ENCODE peak calls at places on chromosome 7, in ten cellular contexts. D is T-helper 9 cell; Z is lung microvascular endothelial cell; X is C1 segment of cervical spinal cord; A is non-pigmented ciliary epithelial cell; N is epithelial cell of esophagus; H is colonic mucosa; O is activated CD4-positive, alpha-beta T cell treated with anti-CD3 and anti-CD28 coated beads, Interleukin-2, amount 50 U/mL, for 24 hours; S is M059J; J is uterus. Q is an unnamed sample.

GRCh38 chr7:94525917-94526316 is 16.3 kb downstream of the CASD1 start:
- DNase-seq in D (no peak), Z (no peak), X (no peak), A (no peak), N (no peak), H (no peak), O (no peak), S (peak; percentile 2), J (no peak), Q (no peak)

GRCh38 chr7:101172854-101173751 is 7.0 kb downstream of the NAT16 start:
- DNase-seq in D (no peak), Z (peak; percentile 55), X (no peak), A (no peak), N (peak; percentile 74), H (peak; percentile 47), O (no peak), S (peak; percentile 91), J (peak; percentile 58), Q (peak; percentile 52)

GRCh38 chr7:135321556-135321955 is 87.9 kb downstream of the STRA8 start:
- DNase-seq in D (no peak), Z (peak; percentile 29), X (no peak), A (no peak), N (peak; percentile 67), H (no peak), O (no peak), S (peak; percentile 48), J (peak; percentile 28), Q (no peak)

GRCh38 chr7:141701489-141702046 is 398 bp downstream of the DENND11 start:
- DNase-seq in D (peak; percentile 69), Z (peak; percentile 57), X (peak; percentile 29), A (no peak), N (peak; percentile 23), H (peak; percentile 53), O (peak; percentile 42), S (peak; percentile 59), J (peak; percentile 27), Q (peak; percentile 64)

GRCh38 chr7:13826752-13827151 is 162.7 kb downstream of the ETV1 start:
- DNase-seq in D (no peak), Z (no peak), X (no peak), A (no peak), N (no peak), H (no peak), O (no peak), S (no peak), J (no peak), Q (no peak)

GRCh38 chr7:30159698-30160143 is 24.9 kb downstream of the MTURN start:
- DNase-seq in D (no peak), Z (peak; percentile 32), X (peak; percentile 7), A (no peak), N (peak; percentile 46), H (peak; percentile 68), O (no peak), S (peak; percentile 50), J (no peak), Q (no peak)

GRCh38 chr7:7662527-7662926 is 22.0 kb downstream of the UMAD1 start:
- DNase-seq in D (no peak), Z (peak; percentile 34), X (no peak), A (no peak), N (peak; percentile 21), H (no peak), O (no peak), S (no peak), J (no peak), Q (no peak)

GRCh38 chr7:87047-87446 is 105.3 kb upstream of the FAM20C start:
- DNase-seq in D (no peak), Z (no peak), X (no peak), A (no peak), N (no peak), H (no peak), O (no peak), S (no peak), J (no peak), Q (no peak)

GRCh38 chr7:108016841-108017775 is 14.1 kb upstream of the LAMB1 start:
- DNase-seq in D (no peak), Z (peak; percentile 71), X (no peak), A (no peak), N (peak; percentile 89), H (no peak), O (no peak), S (peak; percentile 73), J (no peak), Q (no peak)

GRCh38 chr7:102395620-102395957 is 574 bp upstream of the PRKRIP1 start:
- DNase-seq in D (no peak), Z (peak; percentile 19), X (no peak), A (no peak), N (peak; percentile 45), H (no peak), O (no peak), S (no peak), J (no peak), Q (no peak)

GRCh38 chr7:31642681-31643115 is 44.3 kb upstream of the PPP1R17 start:
- DNase-seq in D (no peak), Z (no peak), X (peak; percentile 7), A (no peak), N (no peak), H (no peak), O (no peak), S (no peak), J (no peak), Q (no peak)

GRCh38 chr7:7709263-7709662 is 9.1 kb downstream of the RPA3 start:
- DNase-seq in D (no peak), Z (no peak), X (no peak), A (no peak), N (no peak), H (no peak), O (no peak), S (no peak), J (no peak), Q (no peak)

GRCh38 chr7:130288829-130289228 is 4.1 kb upstream of the CPA4 start:
- DNase-seq in D (no peak), Z (no peak), X (no peak), A (no peak), N (peak; percentile 30), H (no peak), O (no peak), S (peak; percentile 65), J (no peak), Q (no peak)

GRCh38 chr7:140176271-140176701 is 497 bp downstream of the KDM7A start:
- DNase-seq in D (no peak), Z (peak; percentile 43), X (no peak), A (no peak), N (no peak), H (no peak), O (no peak), S (no peak), J (peak; percentile 36), Q (peak; percentile 67)

GRCh38 chr7:45689011-45689796 is 115.0 kb downstream of the ADCY1 start:
- DNase-seq in D (no peak), Z (peak; percentile 46), X (no peak), A (peak; percentile 56), N (peak; percentile 70), H (peak; percentile 12), O (no peak), S (peak; percentile 88), J (no peak), Q (peak; percentile 12)

GRCh38 chr7:92873776-92874175 is 37.4 kb upstream of the CDK6 start:
- DNase-seq in D (no peak), Z (no peak), X (no peak), A (no peak), N (no peak), H (no peak), O (no peak), S (peak; percentile 25), J (no peak), Q (no peak)

GRCh38 chr7:112202819-112203218 is 3.4 kb downstream of the DOCK4 start:
- DNase-seq in D (peak; percentile 16), Z (peak; percentile 46), X (no peak), A (no peak), N (peak; percentile 49), H (peak; percentile 23), O (no peak), S (no peak), J (no peak), Q (peak; percentile 49)

GRCh38 chr7:155213955-155214327 is 83.7 kb upstream of the INSIG1 start:
- DNase-seq in D (no peak), Z (no peak), X (no peak), A (no peak), N (no peak), H (no peak), O (no peak), S (no peak), J (no peak), Q (no peak)

GRCh38 chr7:151660141-151660540 is 140.4 kb upstream of the RHEB start:
- DNase-seq in D (no peak), Z (no peak), X (no peak), A (no peak), N (no peak), H (no peak), O (no peak), S (no peak), J (no peak), Q (no peak)

GRCh38 chr7:95540366-95540765 is 54.6 kb downstream of the ASB4 start:
- DNase-seq in D (no peak), Z (no peak), X (no peak), A (no peak), N (no peak), H (no peak), O (no peak), S (no peak), J (no peak), Q (no peak)

GRCh38 chr7:120163449-120163848 is 109.5 kb upstream of the KCND2 start:
- DNase-seq in D (no peak), Z (no peak), X (no peak), A (no peak), N (no peak), H (no peak), O (no peak), S (no peak), J (no peak), Q (no peak)

GRCh38 chr7:43572516-43573049 is 10.3 kb upstream of the STK17A start:
- DNase-seq in D (no peak), Z (peak; percentile 81), X (peak; percentile 15), A (peak; percentile 100), N (peak; percentile 99), H (no peak), O (peak; percentile 29), S (peak; percentile 100), J (no peak), Q (peak; percentile 23)

GRCh38 chr7:127819975-127820778 is 168.2 kb downstream of the SND1 start:
- DNase-seq in D (no peak), Z (no peak), X (no peak), A (peak; percentile 47), N (peak; percentile 48), H (no peak), O (peak; percentile 7), S (peak; percentile 85), J (no peak), Q (no peak)

GRCh38 chr7:27151945-27152815 is at the start of gene HOXA3:
- DNase-seq in D (no peak), Z (peak; percentile 90), X (no peak), A (no peak), N (no peak), H (peak; percentile 93), O (no peak), S (peak; percentile 69), J (peak; percentile 72), Q (peak; percentile 33)

GRCh38 chr7:55477781-55478374 is 94.4 kb downstream of the VOPP1 start:
- DNase-seq in D (no peak), Z (no peak), X (no peak), A (peak; percentile 78), N (no peak), H (peak; percentile 3), O (no peak), S (peak; percentile 97), J (no peak), Q (no peak)

GRCh38 chr7:132276986-132277716 is 299.1 kb downstream of the PLXNA4 start:
- DNase-seq in D (no peak), Z (no peak), X (no peak), A (no peak), N (peak; percentile 29), H (no peak), O (no peak), S (peak; percentile 83), J (no peak), Q (no peak)

GRCh38 chr7:51261950-51262795 is 54.4 kb downstream of the COBL start:
- DNase-seq in D (no peak), Z (no peak), X (no peak), A (no peak), N (no peak), H (peak; percentile 53), O (no peak), S (no peak), J (no peak), Q (no peak)

GRCh38 chr7:134293029-134293740 is 23.5 kb downstream of the SLC35B4 start:
- DNase-seq in D (no peak), Z (no peak), X (no peak), A (no peak), N (no peak), H (peak; percentile 22), O (no peak), S (no peak), J (no peak), Q (peak; percentile 30)